ENCODE peak calls at places on chromosomes 2 and 18, in eight cellular contexts. One of them, this sample, is unnamed.
A peak's percentile ranks its signal among the peaks of the same experiment; 100 is the strongest.

GRCh38 chr18:13191779-13192178 is 26.8 kb upstream of the LDLRAD4 start:
- DNase-seq in ACHN: no peak
- DNase-seq in NCI-H1105: no peak
- DNase-seq in progenitor cell of endocrine pancreas: no peak
- DNase-seq in keratinocyte: no peak
- DNase-seq in stimulated activated CD4-positive, alpha-beta T cell treated with anti-CD3 and anti-CD28 coated beads, Interleukin-2, amount 100 ng/mL, for 48 hours: no peak
- DNase-seq in T-helper 1 cell: no peak
- DNase-seq in Daoy: peak; percentile 40
- DNase-seq in this sample: no peak

GRCh38 chr18:3180325-3180724 is 39.4 kb downstream of the MYOM1 start:
- DNase-seq in ACHN: no peak
- DNase-seq in Daoy: no peak
- DNase-seq in NCI-H1105: no peak
- DNase-seq in stimulated activated CD4-positive, alpha-beta T cell treated with anti-CD3 and anti-CD28 coated beads, Interleukin-2, amount 100 ng/mL, for 48 hours: no peak
- DNase-seq in T-helper 1 cell: no peak
- DNase-seq in keratinocyte: no peak
- DNase-seq in progenitor cell of endocrine pancreas: no peak
- DNase-seq in this sample: no peak

GRCh38 chr2:237791977-237792727 is 6.4 kb upstream of the RBM44 start:
- DNase-seq in keratinocyte: no peak
- DNase-seq in ACHN: no peak
- DNase-seq in NCI-H1105: no peak
- DNase-seq in stimulated activated CD4-positive, alpha-beta T cell treated with anti-CD3 and anti-CD28 coated beads, Interleukin-2, amount 100 ng/mL, for 48 hours: no peak
- DNase-seq in progenitor cell of endocrine pancreas: no peak
- DNase-seq in T-helper 1 cell: no peak
- DNase-seq in Daoy: no peak
- DNase-seq in this sample: no peak

GRCh38 chr18:51138936-51139335 is 58.5 kb downstream of the MEX3C start:
- DNase-seq in Daoy: no peak
- DNase-seq in keratinocyte: no peak
- DNase-seq in stimulated activated CD4-positive, alpha-beta T cell treated with anti-CD3 and anti-CD28 coated beads, Interleukin-2, amount 100 ng/mL, for 48 hours: no peak
- DNase-seq in progenitor cell of endocrine pancreas: no peak
- DNase-seq in NCI-H1105: no peak
- DNase-seq in ACHN: no peak
- DNase-seq in T-helper 1 cell: no peak
- DNase-seq in this sample: no peak

GRCh38 chr2:11056614-11057013 is 98.7 kb upstream of the SLC66A3 start:
- DNase-seq in Daoy: peak; percentile 92
- DNase-seq in progenitor cell of endocrine pancreas: no peak
- DNase-seq in ACHN: peak; percentile 88
- DNase-seq in NCI-H1105: peak; percentile 82
- DNase-seq in keratinocyte: no peak
- DNase-seq in stimulated activated CD4-positive, alpha-beta T cell treated with anti-CD3 and anti-CD28 coated beads, Interleukin-2, amount 100 ng/mL, for 48 hours: no peak
- DNase-seq in T-helper 1 cell: no peak
- DNase-seq in this sample: no peak

GRCh38 chr2:121260370-121261154 is 24.4 kb downstream of the TFCP2L1 start:
- DNase-seq in Daoy: no peak
- DNase-seq in NCI-H1105: peak; percentile 86
- DNase-seq in T-helper 1 cell: no peak
- DNase-seq in stimulated activated CD4-positive, alpha-beta T cell treated with anti-CD3 and anti-CD28 coated beads, Interleukin-2, amount 100 ng/mL, for 48 hours: no peak
- DNase-seq in keratinocyte: no peak
- DNase-seq in progenitor cell of endocrine pancreas: no peak
- DNase-seq in ACHN: no peak
- DNase-seq in this sample: no peak

GRCh38 chr2:231925303-231926179 is 655 bp downstream of the NPPC start:
- DNase-seq in Daoy: peak; percentile 88
- DNase-seq in stimulated activated CD4-positive, alpha-beta T cell treated with anti-CD3 and anti-CD28 coated beads, Interleukin-2, amount 100 ng/mL, for 48 hours: peak; percentile 79
- DNase-seq in T-helper 1 cell: peak; percentile 60
- DNase-seq in keratinocyte: no peak
- DNase-seq in progenitor cell of endocrine pancreas: peak; percentile 83
- DNase-seq in NCI-H1105: peak; percentile 33
- DNase-seq in ACHN: peak; percentile 89
- DNase-seq in this sample: no peak

GRCh38 chr2:205768815-205769493 is 86.7 kb downstream of the NRP2 start:
- DNase-seq in stimulated activated CD4-positive, alpha-beta T cell treated with anti-CD3 and anti-CD28 coated beads, Interleukin-2, amount 100 ng/mL, for 48 hours: no peak
- DNase-seq in keratinocyte: no peak
- DNase-seq in T-helper 1 cell: no peak
- DNase-seq in ACHN: no peak
- DNase-seq in Daoy: no peak
- DNase-seq in progenitor cell of endocrine pancreas: no peak
- DNase-seq in NCI-H1105: no peak
- DNase-seq in this sample: no peak

GRCh38 chr18:61203151-61203550 is 130.1 kb upstream of the CDH20 start:
- DNase-seq in T-helper 1 cell: no peak
- DNase-seq in Daoy: no peak
- DNase-seq in keratinocyte: no peak
- DNase-seq in ACHN: no peak
- DNase-seq in stimulated activated CD4-positive, alpha-beta T cell treated with anti-CD3 and anti-CD28 coated beads, Interleukin-2, amount 100 ng/mL, for 48 hours: no peak
- DNase-seq in NCI-H1105: no peak
- DNase-seq in progenitor cell of endocrine pancreas: no peak
- DNase-seq in this sample: no peak

GRCh38 chr2:100895402-100895801 is 75.5 kb downstream of the NPAS2 start:
- DNase-seq in Daoy: no peak
- DNase-seq in progenitor cell of endocrine pancreas: no peak
- DNase-seq in ACHN: no peak
- DNase-seq in T-helper 1 cell: no peak
- DNase-seq in stimulated activated CD4-positive, alpha-beta T cell treated with anti-CD3 and anti-CD28 coated beads, Interleukin-2, amount 100 ng/mL, for 48 hours: no peak
- DNase-seq in NCI-H1105: no peak
- DNase-seq in keratinocyte: no peak
- DNase-seq in this sample: no peak

GRCh38 chr2:16298866-16299265 is 358.5 kb downstream of the MYCN start:
- DNase-seq in T-helper 1 cell: no peak
- DNase-seq in ACHN: no peak
- DNase-seq in keratinocyte: no peak
- DNase-seq in progenitor cell of endocrine pancreas: no peak
- DNase-seq in stimulated activated CD4-positive, alpha-beta T cell treated with anti-CD3 and anti-CD28 coated beads, Interleukin-2, amount 100 ng/mL, for 48 hours: no peak
- DNase-seq in Daoy: no peak
- DNase-seq in NCI-H1105: no peak
- DNase-seq in this sample: no peak

GRCh38 chr2:157593411-157593810 is 35.3 kb downstream of the ACVR1C start:
- DNase-seq in T-helper 1 cell: no peak
- DNase-seq in NCI-H1105: no peak
- DNase-seq in ACHN: no peak
- DNase-seq in keratinocyte: no peak
- DNase-seq in progenitor cell of endocrine pancreas: no peak
- DNase-seq in stimulated activated CD4-positive, alpha-beta T cell treated with anti-CD3 and anti-CD28 coated beads, Interleukin-2, amount 100 ng/mL, for 48 hours: no peak
- DNase-seq in Daoy: no peak
- DNase-seq in this sample: no peak

GRCh38 chr2:104853926-104854506 is at the start of gene POU3F3:
- DNase-seq in ACHN: peak; percentile 99
- DNase-seq in NCI-H1105: peak; percentile 91
- DNase-seq in stimulated activated CD4-positive, alpha-beta T cell treated with anti-CD3 and anti-CD28 coated beads, Interleukin-2, amount 100 ng/mL, for 48 hours: no peak
- DNase-seq in keratinocyte: no peak
- DNase-seq in Daoy: peak; percentile 98
- DNase-seq in T-helper 1 cell: no peak
- DNase-seq in progenitor cell of endocrine pancreas: no peak
- DNase-seq in this sample: no peak